ENCODE peak calls at places on chromosome 15, in five cellular contexts. One of them, this sample, is unnamed.

GRCh38 chr15:47013446-47013845 is 703.9 kb upstream of the SEMA6D start:
- DNase-seq in substantia nigra: no peak
- DNase-seq in HFFc6: no peak
- DNase-seq in hypothalamus: no peak
- DNase-seq in RWPE2: no peak
- DNase-seq in this sample: no peak

GRCh38 chr15:85025516-85026279 is 44.0 kb downstream of the PDE8A start:
- DNase-seq in substantia nigra: no peak
- DNase-seq in HFFc6: no peak
- DNase-seq in hypothalamus: no peak
- DNase-seq in RWPE2: no peak
- DNase-seq in this sample: no peak

GRCh38 chr15:89400997-89401590 is 66.5 kb upstream of the POLG start:
- DNase-seq in substantia nigra: no peak
- DNase-seq in HFFc6: no peak
- DNase-seq in hypothalamus: no peak
- DNase-seq in RWPE2: no peak
- DNase-seq in this sample: no peak

GRCh38 chr15:93031103-93031464 is 57.9 kb downstream of the RGMA start:
- DNase-seq in substantia nigra: no peak
- DNase-seq in HFFc6: no peak
- DNase-seq in hypothalamus: no peak
- DNase-seq in RWPE2: peak; percentile 70
- DNase-seq in this sample: no peak

GRCh38 chr15:31216210-31216911 is 110.3 kb upstream of the KLF13 start:
- DNase-seq in substantia nigra: peak; percentile 38
- DNase-seq in HFFc6: no peak
- DNase-seq in hypothalamus: no peak
- DNase-seq in RWPE2: peak; percentile 91
- DNase-seq in this sample: no peak

GRCh38 chr15:67850336-67850735 is 10.5 kb upstream of the RNU6-1 start:
- DNase-seq in substantia nigra: no peak
- DNase-seq in HFFc6: no peak
- DNase-seq in hypothalamus: no peak
- DNase-seq in RWPE2: peak; percentile 6
- DNase-seq in this sample: no peak

GRCh38 chr15:25609371-25609770 is 170.5 kb upstream of the UBE3A start:
- DNase-seq in substantia nigra: no peak
- DNase-seq in HFFc6: no peak
- DNase-seq in hypothalamus: no peak
- DNase-seq in RWPE2: no peak
- DNase-seq in this sample: no peak

GRCh38 chr15:83766326-83766725 is 112.4 kb downstream of the ADAMTSL3 start:
- DNase-seq in substantia nigra: no peak
- DNase-seq in HFFc6: no peak
- DNase-seq in hypothalamus: no peak
- DNase-seq in RWPE2: no peak
- DNase-seq in this sample: no peak

GRCh38 chr15:100665570-100665969 is 63.2 kb downstream of the ASB7 start:
- DNase-seq in substantia nigra: no peak
- DNase-seq in HFFc6: no peak
- DNase-seq in hypothalamus: no peak
- DNase-seq in RWPE2: no peak
- DNase-seq in this sample: no peak

GRCh38 chr15:38398134-38398533 is 55.8 kb upstream of the FAM98B start:
- DNase-seq in substantia nigra: no peak
- DNase-seq in HFFc6: peak; percentile 98
- DNase-seq in hypothalamus: no peak
- DNase-seq in RWPE2: no peak
- DNase-seq in this sample: no peak

GRCh38 chr15:52503788-52504496 is 24.7 kb downstream of the MYO5A start:
- DNase-seq in substantia nigra: no peak
- DNase-seq in HFFc6: peak; percentile 50
- DNase-seq in hypothalamus: no peak
- DNase-seq in RWPE2: no peak
- DNase-seq in this sample: no peak

GRCh38 chr15:25224396-25224795 is 214.4 kb downstream of the UBE3A start:
- DNase-seq in substantia nigra: no peak
- DNase-seq in HFFc6: no peak
- DNase-seq in hypothalamus: no peak
- DNase-seq in RWPE2: no peak
- DNase-seq in this sample: no peak

GRCh38 chr15:101207867-101208288 is 44.0 kb downstream of the CHSY1 start:
- DNase-seq in substantia nigra: no peak
- DNase-seq in HFFc6: no peak
- DNase-seq in hypothalamus: no peak
- DNase-seq in RWPE2: peak; percentile 88
- DNase-seq in this sample: no peak

GRCh38 chr15:81160312-81161214 is 26.5 kb downstream of the CFAP161 start:
- DNase-seq in substantia nigra: no peak
- DNase-seq in HFFc6: peak; percentile 55
- DNase-seq in hypothalamus: no peak
- DNase-seq in RWPE2: no peak
- DNase-seq in this sample: no peak

GRCh38 chr15:101328001-101328400 is 33.0 kb upstream of the SNRPA1 start:
- DNase-seq in substantia nigra: no peak
- DNase-seq in HFFc6: no peak
- DNase-seq in hypothalamus: no peak
- DNase-seq in RWPE2: peak; percentile 46
- DNase-seq in this sample: no peak

GRCh38 chr15:89664951-89665350 is 9.7 kb upstream of the KIF7 start:
- DNase-seq in substantia nigra: no peak
- DNase-seq in HFFc6: no peak
- DNase-seq in hypothalamus: no peak
- DNase-seq in RWPE2: no peak
- DNase-seq in this sample: no peak

GRCh38 chr15:41888662-41889253 is 5.1 kb downstream of the SPTBN5 start:
- DNase-seq in substantia nigra: no peak
- DNase-seq in HFFc6: no peak
- DNase-seq in hypothalamus: no peak
- DNase-seq in RWPE2: no peak
- DNase-seq in this sample: no peak

GRCh38 chr15:100353469-100353868 is 11.7 kb upstream of the ADAMTS17 start:
- DNase-seq in substantia nigra: no peak
- DNase-seq in HFFc6: no peak
- DNase-seq in hypothalamus: no peak
- DNase-seq in RWPE2: no peak
- DNase-seq in this sample: no peak

This sample was measured in amygdala.